ENCODE peak calls at places on chromosome 17, in seven cellular contexts. J is cardiac muscle cell; F is CD8-positive, alpha-beta memory T cell; X is mammary epithelial cell; Y is PC-3; I is prostate gland; V is sigmoid colon. K is an unnamed sample. For H3K36me3, the result is how much of the 10 kb centered on the place peaks cover.

GRCh38 chr17:57868007-57868774 is 18.3 kb upstream of the MRPS23 start:
- DNase-seq in F (no peak), I (peak), V (peak), Y (peak), J (no peak), X (peak), K (peak)

GRCh38 chr17:45218895-45219661 is 2.6 kb upstream of the FMNL1 start:
- DNase-seq in J (peak), F (peak), V (peak), X (peak), Y (peak), I (peak), K (peak)

GRCh38 chr17:64974750-64975317 is 55.6 kb upstream of the LRRC37A3 start:
- DNase-seq in Y (no peak), F (no peak), J (no peak), I (no peak), X (peak), V (no peak), K (no peak)

GRCh38 chr17:62126292-62126691 is 61.2 kb upstream of the MED13 start:
- DNase-seq in V (no peak), J (no peak), X (no peak), Y (no peak), F (no peak), I (no peak), K (no peak)

GRCh38 chr17:46071796-46072195 is 72.7 kb downstream of the STH start:
- DNase-seq in I (no peak), Y (no peak), V (no peak), F (no peak), J (no peak), X (no peak), K (no peak)

GRCh38 chr17:62869885-62870580 is 61.9 kb upstream of the MARCHF10 start:
- DNase-seq in J (peak), V (no peak), Y (peak), X (peak), I (no peak), F (no peak), K (no peak)

GRCh38 chr17:33262724-33263123 is 30.4 kb downstream of the ASIC2 start:
- DNase-seq in Y (no peak), V (no peak), X (no peak), F (no peak), I (no peak), J (no peak), K (no peak)

GRCh38 chr17:37067555-37068111 is 118.9 kb downstream of the AATF start:
- DNase-seq in Y (peak), F (no peak), V (peak), J (no peak), X (peak), I (peak), K (peak)

GRCh38 chr17:34257299-34257985 is 2.4 kb downstream of the CCL2 start:
- DNase-seq in V (no peak), Y (no peak), I (no peak), X (no peak), J (no peak), F (no peak), K (no peak)

GRCh38 chr17:72588961-72589360 is 468.1 kb downstream of the SOX9 start:
- DNase-seq in X (peak), F (no peak), J (no peak), V (no peak), I (peak), Y (peak), K (no peak)

GRCh38 chr17:45029758-45030423 is 21.5 kb downstream of the DCAKD start:
- DNase-seq in I (no peak), V (no peak), X (no peak), J (no peak), F (no peak), Y (no peak), K (no peak)

GRCh38 chr17:56909742-56910508 is 3.9 kb downstream of the TRIM25 start:
- DNase-seq in J (no peak), V (no peak), I (no peak), F (no peak), Y (no peak), X (no peak), K (peak)

GRCh38 chr17:47615766-47616424 is 33.8 kb upstream of the KPNB1 start:
- DNase-seq in V (no peak), Y (peak), J (peak), X (peak), F (peak), I (no peak), K (no peak)

GRCh38 chr17:83113792-83114191 is 34.4 kb downstream of the METRNL start:
- DNase-seq in F (no peak), Y (no peak), X (no peak), V (peak), I (no peak), J (no peak), K (no peak)

GRCh38 chr17:5380491-5381135 is 38.8 kb downstream of the NUP88 start:
- DNase-seq in V (no peak), I (no peak), Y (no peak), X (no peak), F (no peak), J (no peak), K (no peak)

GRCh38 chr17:44522883-44523671 is 19.9 kb upstream of the GPATCH8 start:
- DNase-seq in I (peak), X (peak), Y (peak), F (no peak), V (peak), J (peak), K (peak)

GRCh38 chr17:56203430-56203829 is 50.2 kb downstream of the ANKFN1 start:
- DNase-seq in I (no peak), F (no peak), Y (peak), V (no peak), X (peak), J (no peak), K (no peak)

GRCh38 chr17:39406951-39407350 is 5.5 kb upstream of the FBXL20 start:
- DNase-seq in J (no peak), F (no peak), V (no peak), I (no peak), X (no peak), Y (no peak), K (no peak)

GRCh38 chr17:39410279-39410678 is 8.9 kb upstream of the FBXL20 start:
- DNase-seq in J (no peak), V (no peak), F (no peak), I (no peak), X (no peak), Y (no peak), K (no peak)

GRCh38 chr17:39402890-39403605 is 1.6 kb upstream of the FBXL20 start:
- DNase-seq in F (no peak), V (no peak), X (no peak), I (no peak), Y (no peak), J (no peak), K (no peak)

GRCh38 chr17:39404542-39405378 is 3.3 kb upstream of the FBXL20 start:
- DNase-seq in J (no peak), X (peak), I (no peak), V (no peak), F (no peak), Y (peak), K (no peak)

DNA sequence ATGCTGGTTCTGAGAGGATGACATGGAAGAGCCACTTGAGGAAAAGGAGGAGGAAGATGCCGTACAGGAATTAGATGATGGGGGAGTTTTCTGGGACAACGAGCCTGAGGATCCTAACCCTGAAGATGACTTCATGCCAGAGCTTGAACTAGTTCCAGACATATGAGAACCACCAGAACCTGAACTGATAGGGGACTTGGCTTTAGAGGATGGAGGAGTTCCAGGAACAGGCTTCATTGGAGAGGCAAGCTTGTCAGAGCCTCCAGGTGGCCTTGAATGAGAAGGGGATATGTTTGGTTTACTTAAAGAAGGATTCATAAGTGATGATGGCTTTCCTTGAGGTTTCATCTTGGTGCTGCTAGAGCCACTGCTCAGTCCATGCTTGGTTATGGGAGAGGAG is 6.9 kb upstream of the FBXL20 start:
- DNase-seq in V (no peak), J (no peak), Y (no peak), X (no peak), F (no peak), I (no peak), K (no peak)
- H3K36me3 ChIP-seq in V (under half), J (under half), Y (under half), X (under half), F (under half), I (under half), K (half or more)

GRCh38 chr17:1574697-1575471 is 12.3 kb upstream of the PITPNA start:
- DNase-seq in V (no peak), J (no peak), I (no peak), Y (no peak), F (no peak), X (no peak), K (no peak)

GRCh38 chr17:1577186-1577585 is 14.6 kb upstream of the PITPNA start:
- DNase-seq in I (peak), F (no peak), Y (peak), J (no peak), V (peak), X (peak), K (peak)

GRCh38 chr17:1571362-1571746 is 8.8 kb upstream of the PITPNA start:
- DNase-seq in J (no peak), Y (no peak), F (no peak), X (no peak), I (no peak), V (no peak), K (no peak)

GRCh38 chr17:1576500-1576899 is 13.9 kb upstream of the PITPNA start:
- DNase-seq in X (no peak), F (no peak), Y (no peak), I (no peak), V (no peak), J (no peak), K (no peak)

GRCh38 chr17:1573932-1574696 is 11.5 kb upstream of the PITPNA start:
- DNase-seq in J (peak), V (peak), I (peak), F (peak), Y (peak), X (peak), K (peak)
- H3K4me3 ChIP-seq in J (no peak), V (no peak), I (no peak), F (no peak), Y (no peak), X (no peak), K (no peak)

GRCh38 chr17:13933597-13934276 is 135.6 kb upstream of the COX10 start:
- DNase-seq in I (no peak), Y (no peak), X (no peak), F (no peak), J (no peak), V (no peak), K (no peak)

GRCh38 chr17:13931111-13931526 is 138.2 kb upstream of the COX10 start:
- DNase-seq in V (peak), I (peak), Y (peak), J (no peak), X (no peak), F (no peak), K (no peak)

GRCh38 chr17:13931752-13932477 is 137.4 kb upstream of the COX10 start:
- DNase-seq in X (peak), V (peak), Y (peak), I (peak), F (no peak), J (no peak), K (peak)
- H3K27ac ChIP-seq in X (no peak), V (peak), Y (no peak), I (peak), F (no peak), J (no peak), K (no peak)

GRCh38 chr17:78422267-78422605 is 43.8 kb downstream of the PGS1 start:
- DNase-seq in F (no peak), J (no peak), Y (no peak), V (no peak), I (no peak), X (no peak), K (no peak)
- H3K36me3 ChIP-seq in F (under half), J (under half), Y (under half), V (under half), I (under half), X (under half), K (half or more)

GRCh38 chr17:15944720-15945492 is at the start of gene ADORA2B:
- DNase-seq in J (peak), Y (peak), X (peak), F (peak), I (peak), V (peak), K (no peak)

GRCh38 chr17:15945493-15946209 is 721 bp downstream of the ADORA2B start:
- DNase-seq in V (peak), Y (no peak), X (peak), J (peak), I (no peak), F (no peak), K (no peak)

GRCh38 chr17:15947331-15947730 is 2.4 kb downstream of the ADORA2B start:
- DNase-seq in V (no peak), I (no peak), J (no peak), Y (peak), X (peak), F (no peak), K (no peak)

GRCh38 chr17:15947976-15948752 is 3.2 kb downstream of the ADORA2B start:
- DNase-seq in I (no peak), V (no peak), X (peak), J (no peak), Y (peak), F (no peak), K (no peak)

GRCh38 chr17:15946611-15947120 is 1.7 kb downstream of the ADORA2B start:
- DNase-seq in X (no peak), I (no peak), F (no peak), Y (peak), V (peak), J (no peak), K (no peak)
- H3K4me3 ChIP-seq in X (peak), I (no peak), F (no peak), Y (peak), V (peak), J (no peak), K (no peak)

GRCh38 chr17:42409467-42410351 is 13.3 kb downstream of the CAVIN1 start:
- DNase-seq in J (no peak), V (peak), F (no peak), I (peak), X (peak), Y (no peak), K (peak)
- H3K27ac ChIP-seq in J (no peak), V (peak), F (no peak), I (peak), X (peak), Y (no peak), K (peak)

GRCh38 chr17:14882131-14882530 is 383.0 kb downstream of the PMP22 start:
- DNase-seq in X (no peak), J (no peak), Y (no peak), V (no peak), F (no peak), I (no peak), K (no peak)
- H3K36me3 ChIP-seq in X (under half), J (under half), Y (under half), V (under half), F (under half), I (under half), K (under half)

GRCh38 chr17:80783461-80783860 is 208.2 kb upstream of the CHMP6 start:
- DNase-seq in V (peak), F (no peak), J (no peak), Y (no peak), I (no peak), X (no peak), K (no peak)
- H3K4me3 ChIP-seq in V (no peak), F (no peak), J (no peak), Y (no peak), I (no peak), X (no peak), K (no peak)

GRCh38 chr17:75516255-75516618 is at the start of gene TSEN54:
- DNase-seq in I (peak), Y (peak), V (peak), J (peak), X (peak), F (peak), K (peak)
- H3K27ac ChIP-seq in I (peak), Y (no peak), V (peak), J (peak), X (no peak), F (peak), K (peak)

GRCh38 chr17:66789093-66789492 is 45.8 kb upstream of the CACNG5 start:
- DNase-seq in J (no peak), Y (no peak), X (no peak), V (no peak), F (no peak), I (no peak), K (no peak)
- H3K36me3 ChIP-seq in J (under half), Y (under half), X (under half), V (under half), F (under half), I (under half), K (under half)